ENCODE peak calls at places on chromosomes 2 and 18, in ten cellular contexts. W is heart left ventricle; C is fibroblast of the aortic adventitia; Q is adipocyte; T is esophagus squamous epithelium; I is EH; J is frontal cortex; O is activated T-cell treated with anti-CD3 and anti-CD28 coated beads, Interleukin-2, amount 50 U/mL, for 1 hour; A is effector CD4-positive, alpha-beta T cell; H is CD4-positive, alpha-beta T cell. X is an unnamed sample.

GRCh38 chr2:231930601-231931281 is 4.5 kb upstream of the NPPC start:
- DNase-seq in J (no peak), A (no peak), W (peak; percentile 73), Q (no peak), I (no peak), H (no peak), T (no peak), C (peak; percentile 59), O (no peak), X (peak; percentile 74)

GRCh38 chr2:27000995-27001394 is 30.6 kb downstream of the MAPRE3 start:
- DNase-seq in H (no peak), Q (no peak), W (no peak), A (no peak), J (no peak), O (no peak), I (no peak), C (no peak), T (no peak), X (no peak)

GRCh38 chr2:188293601-188294482 is 2.2 kb downstream of the GULP1 start:
- DNase-seq in Q (peak; percentile 82), J (peak; percentile 12), W (peak; percentile 67), I (peak; percentile 84), T (no peak), O (no peak), C (peak; percentile 82), H (no peak), A (no peak), X (peak; percentile 65)

GRCh38 chr2:98912957-98913915 is 22.8 kb downstream of the CRACDL start:
- DNase-seq in J (no peak), O (no peak), A (no peak), W (no peak), T (no peak), C (no peak), H (no peak), Q (no peak), I (no peak), X (no peak)

GRCh38 chr2:32812316-32812715 is 134.4 kb upstream of the LTBP1 start:
- DNase-seq in C (peak; percentile 62), T (no peak), Q (peak; percentile 78), O (no peak), I (peak; percentile 76), J (no peak), A (no peak), W (no peak), H (no peak), X (no peak)

GRCh38 chr18:79353238-79353637 is 42.5 kb upstream of the NFATC1 start:
- DNase-seq in J (peak; percentile 46), H (no peak), O (no peak), A (no peak), I (no peak), W (no peak), Q (no peak), T (no peak), C (no peak), X (no peak)

GRCh38 chr2:35160871-35161270 is 1194.7 kb upstream of the CRIM1 start:
- DNase-seq in C (no peak), A (no peak), J (no peak), H (no peak), I (no peak), Q (no peak), T (no peak), O (no peak), W (no peak), X (no peak)

GRCh38 chr2:82839046-82839445 is 1620.0 kb downstream of the SUCLG1 start:
- DNase-seq in O (no peak), W (no peak), J (no peak), H (no peak), I (peak; percentile 24), T (no peak), A (no peak), C (no peak), Q (no peak), X (no peak)

GRCh38 chr2:36359006-36359580 is 3.5 kb downstream of the CRIM1 start:
- DNase-seq in H (no peak), A (no peak), C (peak; percentile 57), I (peak; percentile 27), Q (peak; percentile 66), W (no peak), J (no peak), T (no peak), O (no peak), X (no peak)

GRCh38 chr2:188937228-188938220 is 36.6 kb upstream of the COL3A1 start:
- DNase-seq in I (peak; percentile 53), W (no peak), H (no peak), J (no peak), T (no peak), O (no peak), A (no peak), Q (peak; percentile 92), C (peak; percentile 89), X (no peak)

GRCh38 chr2:96665083-96665569 is 22.6 kb downstream of the FER1L5 start:
- DNase-seq in W (no peak), I (peak; percentile 100), O (no peak), C (peak; percentile 99), Q (peak; percentile 98), H (no peak), J (no peak), T (no peak), A (no peak), X (no peak)

X was measured in Right ventricle myocardium superior.